ENCODE peak calls at places on chromosomes 11 and 22, in eight cellular contexts. Z, V, I, A, C, H, E and T are unnamed samples.

GRCh38 chr11:34680206-34680605 is 59.3 kb downstream of the EHF start:
- DNase-seq in C (no peak), A (no peak), H (no peak), E (no peak), I (no peak), V (no peak), Z (no peak), T (no peak)

GRCh38 chr22:38132136-38132535 is 21.7 kb upstream of the BAIAP2L2 start:
- DNase-seq in A (no peak), C (no peak), Z (no peak), H (no peak), I (no peak), E (no peak), V (no peak), T (no peak)

GRCh38 chr11:69295995-69296889 is 2.3 kb downstream of the MYEOV start:
- DNase-seq in H (no peak), A (peak), V (peak), E (peak), C (no peak), I (no peak), Z (peak), T (no peak)

GRCh38 chr11:76613901-76614300 is 56.6 kb downstream of the LRRC32 start:
- DNase-seq in C (peak), V (peak), E (no peak), A (no peak), H (no peak), I (no peak), Z (peak), T (no peak)

GRCh38 chr11:117511483-117511934 is 183.9 kb downstream of the CEP164 start:
- DNase-seq in I (no peak), V (no peak), H (no peak), Z (no peak), C (no peak), A (no peak), E (no peak), T (no peak)

GRCh38 chr11:2783536-2784082 is 83.8 kb upstream of the KCNQ1OT1 start:
- DNase-seq in H (no peak), C (no peak), E (no peak), V (no peak), A (no peak), I (no peak), Z (no peak), T (no peak)

GRCh38 chr11:27697679-27698275 is 2.5 kb downstream of the BDNF start:
- DNase-seq in Z (no peak), A (no peak), C (no peak), I (no peak), H (no peak), V (no peak), E (no peak), T (no peak)

GRCh38 chr11:46273511-46274205 is 3.8 kb upstream of the CREB3L1 start:
- DNase-seq in Z (no peak), C (no peak), I (no peak), V (no peak), H (no peak), E (no peak), A (no peak), T (no peak)

GRCh38 chr11:113345978-113346377 is 31.6 kb downstream of the TTC12 start:
- DNase-seq in Z (no peak), E (no peak), V (no peak), A (no peak), C (no peak), I (no peak), H (no peak), T (no peak)

GRCh38 chr11:19808076-19808911 is 95.7 kb downstream of the NAV2 start:
- DNase-seq in H (no peak), A (no peak), I (no peak), E (no peak), Z (no peak), V (no peak), C (no peak), T (no peak)

GRCh38 chr11:94602430-94603372 is 35.5 kb downstream of the PIWIL4 start:
- DNase-seq in A (peak), V (peak), Z (peak), C (peak), E (no peak), I (no peak), H (no peak), T (peak)

GRCh38 chr11:44911031-44911814 is 39.5 kb downstream of the TP53I11 start:
- DNase-seq in H (peak), I (peak), C (peak), A (peak), Z (peak), V (peak), E (peak), T (peak)

DNA sequence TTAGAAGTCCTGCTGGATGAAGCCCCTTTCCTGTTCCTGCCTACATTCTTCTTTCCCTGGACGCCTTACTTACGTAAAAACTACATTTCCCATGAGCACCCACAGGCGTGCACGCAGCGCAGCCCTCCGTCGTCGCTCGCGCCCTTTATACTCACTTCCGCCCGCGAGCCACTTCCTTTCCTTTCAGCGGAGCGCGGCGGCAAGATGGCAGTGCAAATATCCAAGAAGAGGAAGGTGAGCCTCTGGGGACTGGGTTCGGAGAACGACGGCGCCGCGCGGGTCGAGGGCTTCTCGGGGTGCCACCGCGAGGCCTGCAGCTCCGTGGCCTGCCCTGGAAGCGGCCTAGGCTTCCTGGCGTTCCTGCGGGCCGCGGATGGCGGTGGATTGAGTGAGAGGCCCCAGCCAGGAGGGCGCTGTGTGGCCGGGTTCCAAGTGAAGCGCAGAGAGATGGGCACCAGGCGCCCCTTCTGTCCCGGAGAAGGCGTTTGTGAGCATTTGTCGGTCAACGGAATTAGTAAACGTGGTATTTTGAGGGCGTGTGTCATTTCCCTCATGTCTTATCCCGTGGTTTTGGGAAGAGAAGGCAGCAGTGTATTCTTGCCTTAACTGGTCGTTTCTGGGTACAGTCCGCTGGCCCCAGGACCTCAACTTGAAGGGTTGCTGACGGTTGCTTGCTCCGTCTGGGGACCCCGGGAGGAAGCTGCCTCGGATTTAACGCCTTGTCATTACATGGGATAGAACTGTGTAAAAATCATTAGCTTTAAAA is at the start of gene RPS3:
- DNase-seq in I (peak), H (peak), V (peak), Z (peak), A (peak), E (peak), C (peak), T (peak)
- TF ChIP-seq CTCF in I (peak), H (peak), V (no peak), Z (no peak), A (peak), E (peak), C (no peak), T (peak)

DNA sequence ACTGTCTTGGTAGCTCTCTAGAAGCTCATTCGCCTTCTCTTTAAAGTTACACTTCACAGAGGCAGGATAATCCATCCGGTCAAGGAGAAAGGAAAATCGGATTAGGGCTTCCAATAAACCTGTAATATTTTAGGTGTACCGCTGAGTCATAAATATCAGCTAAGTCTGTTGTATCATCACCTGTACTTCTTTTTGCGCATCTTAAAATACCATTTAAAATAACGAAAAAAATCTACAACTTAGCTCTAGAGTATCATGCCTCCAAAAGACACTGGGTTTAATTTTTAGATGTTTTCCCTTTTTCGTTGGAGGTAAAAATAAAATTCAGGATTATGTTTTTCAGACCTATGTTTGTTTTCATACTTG is 41.5 kb upstream of the INCENP start:
- DNase-seq in V (no peak), A (no peak), I (no peak), Z (no peak), H (no peak), E (no peak), C (no peak), T (no peak)
- TF ChIP-seq CTCF in V (no peak), A (no peak), I (no peak), Z (no peak), H (peak), E (no peak), C (no peak), T (no peak)

GRCh38 chr11:67582026-67582425 is 1.6 kb upstream of the GSTP1 start:
- DNase-seq in A (no peak), I (no peak), V (no peak), Z (no peak), E (no peak), C (no peak), H (no peak), T (no peak)
- TF ChIP-seq CTCF in A (no peak), I (no peak), V (no peak), Z (no peak), E (no peak), C (no peak), H (no peak), T (no peak)

GRCh38 chr11:101870510-101870909 is 44.3 kb upstream of the CEP126 start:
- DNase-seq in H (no peak), I (no peak), C (no peak), Z (no peak), E (no peak), A (no peak), V (peak), T (no peak)
- TF ChIP-seq CTCF in H (no peak), I (no peak), C (no peak), Z (no peak), E (no peak), A (no peak), V (no peak), T (no peak)